ENCODE peak calls at places on chromosomes 6 and 20, in four cellular contexts. I is A172, V is amygdala, M is T follicular helper cell. T is an unnamed sample.
A peak's percentile ranks its signal among the peaks of the same experiment; 100 is the strongest.

GRCh38 chr6:110816677-110817076 is 1.4 kb upstream of the CDK19 start:
- DNase-seq in M (no peak), V (no peak), I (no peak), T (peak; percentile 45)

GRCh38 chr6:36701401-36701991 is 3.9 kb downstream of the RAB44 start:
- DNase-seq in M (no peak), I (peak; percentile 76), V (no peak), T (no peak)

GRCh38 chr6:19736066-19736465 is 101.1 kb upstream of the ID4 start:
- DNase-seq in I (no peak), V (no peak), M (no peak), T (no peak)

GRCh38 chr6:84089081-84089480 is 55.5 kb downstream of the MRAP2 start:
- DNase-seq in M (no peak), V (no peak), I (no peak), T (no peak)

GRCh38 chr6:170295519-170296422 is 4.9 kb upstream of the DLL1 start:
- DNase-seq in M (no peak), V (no peak), I (no peak), T (peak; percentile 82)

GRCh38 chr20:48760403-48760889 is 67.4 kb downstream of the PREX1 start:
- DNase-seq in I (peak; percentile 89), M (peak; percentile 63), V (no peak), T (no peak)

GRCh38 chr20:63686492-63687321 is 9.7 kb upstream of the TNFRSF6B start:
- DNase-seq in V (no peak), I (peak; percentile 55), M (no peak), T (no peak)

GRCh38 chr6:41777886-41778285 is 1.8 kb downstream of the FRS3 start:
- DNase-seq in I (no peak), M (no peak), V (no peak), T (no peak)

GRCh38 chr6:34018961-34019606 is 126.8 kb downstream of the GRM4 start:
- DNase-seq in M (no peak), V (no peak), I (no peak), T (no peak)

GRCh38 chr6:56664007-56664406 is 21.3 kb upstream of the DST start:
- DNase-seq in M (no peak), V (no peak), I (no peak), T (no peak)

GRCh38 chr6:118316796-118317384 is 231.2 kb upstream of the PLN start:
- DNase-seq in V (no peak), I (no peak), M (no peak), T (no peak)

GRCh38 chr20:53776858-53777257 is 183.2 kb upstream of the ZNF217 start:
- DNase-seq in I (no peak), V (no peak), M (no peak), T (no peak)